ENCODE peak calls at places on chromosomes 13 and 19, in five cellular contexts. One of them, this sample, is unnamed.

GRCh38 chr19:10517760-10518443 is 655 bp upstream of the S1PR5 start:
- DNase-seq in activated naive CD4-positive, alpha-beta T cell treated with anti-CD3 and anti-CD28 coated beads for 36 hours: no peak
- DNase-seq in lower lobe of right lung: no peak
- DNase-seq in KBM-7: peak
- DNase-seq in uterus: no peak
- DNase-seq in this sample: no peak

GRCh38 chr13:95298971-95299627 is 2.2 kb downstream of the ABCC4 start:
- DNase-seq in KBM-7: no peak
- DNase-seq in uterus: no peak
- DNase-seq in activated naive CD4-positive, alpha-beta T cell treated with anti-CD3 and anti-CD28 coated beads for 36 hours: no peak
- DNase-seq in lower lobe of right lung: no peak
- DNase-seq in this sample: no peak

GRCh38 chr19:1445932-1446712 is 3.8 kb upstream of the APC2 start:
- DNase-seq in lower lobe of right lung: no peak
- DNase-seq in KBM-7: no peak
- DNase-seq in uterus: no peak
- DNase-seq in activated naive CD4-positive, alpha-beta T cell treated with anti-CD3 and anti-CD28 coated beads for 36 hours: no peak
- DNase-seq in this sample: no peak

GRCh38 chr13:107518780-107519179 is 696.6 kb downstream of the LIG4 start:
- DNase-seq in activated naive CD4-positive, alpha-beta T cell treated with anti-CD3 and anti-CD28 coated beads for 36 hours: no peak
- DNase-seq in lower lobe of right lung: no peak
- DNase-seq in KBM-7: no peak
- DNase-seq in uterus: no peak
- DNase-seq in this sample: no peak

GRCh38 chr13:78102121-78102677 is 183.6 kb upstream of the EDNRB start:
- DNase-seq in KBM-7: peak
- DNase-seq in lower lobe of right lung: no peak
- DNase-seq in uterus: peak
- DNase-seq in activated naive CD4-positive, alpha-beta T cell treated with anti-CD3 and anti-CD28 coated beads for 36 hours: no peak
- DNase-seq in this sample: no peak

GRCh38 chr19:6056282-6056741 is 54.0 kb downstream of the RFX2 start:
- DNase-seq in uterus: peak
- DNase-seq in KBM-7: no peak
- DNase-seq in activated naive CD4-positive, alpha-beta T cell treated with anti-CD3 and anti-CD28 coated beads for 36 hours: no peak
- DNase-seq in lower lobe of right lung: no peak
- DNase-seq in this sample: peak

GRCh38 chr13:91291078-91291477 is 56.4 kb upstream of the MIR17HG start:
- DNase-seq in activated naive CD4-positive, alpha-beta T cell treated with anti-CD3 and anti-CD28 coated beads for 36 hours: no peak
- DNase-seq in lower lobe of right lung: no peak
- DNase-seq in uterus: no peak
- DNase-seq in KBM-7: no peak
- DNase-seq in this sample: no peak

GRCh38 chr19:13143135-13143534 is 7.0 kb downstream of the STX10 start:
- DNase-seq in lower lobe of right lung: no peak
- DNase-seq in KBM-7: no peak
- DNase-seq in uterus: no peak
- DNase-seq in activated naive CD4-positive, alpha-beta T cell treated with anti-CD3 and anti-CD28 coated beads for 36 hours: no peak
- DNase-seq in this sample: no peak

GRCh38 chr13:110714798-110715394 is 1.4 kb downstream of the ING1 start:
- DNase-seq in lower lobe of right lung: peak
- DNase-seq in uterus: peak
- DNase-seq in KBM-7: no peak
- DNase-seq in activated naive CD4-positive, alpha-beta T cell treated with anti-CD3 and anti-CD28 coated beads for 36 hours: peak
- DNase-seq in this sample: no peak

GRCh38 chr13:69796256-69796655 is 311.4 kb upstream of the ATXN8OS start:
- DNase-seq in activated naive CD4-positive, alpha-beta T cell treated with anti-CD3 and anti-CD28 coated beads for 36 hours: no peak
- DNase-seq in lower lobe of right lung: no peak
- DNase-seq in KBM-7: no peak
- DNase-seq in uterus: no peak
- DNase-seq in this sample: no peak

GRCh38 chr19:5826531-5827341 is 12.8 kb downstream of the FUT6 start:
- DNase-seq in lower lobe of right lung: peak
- DNase-seq in uterus: no peak
- DNase-seq in KBM-7: peak
- DNase-seq in activated naive CD4-positive, alpha-beta T cell treated with anti-CD3 and anti-CD28 coated beads for 36 hours: peak
- DNase-seq in this sample: no peak

GRCh38 chr19:49690656-49691242 is at the start of gene CPT1C:
- DNase-seq in lower lobe of right lung: peak
- DNase-seq in uterus: peak
- DNase-seq in KBM-7: no peak
- DNase-seq in activated naive CD4-positive, alpha-beta T cell treated with anti-CD3 and anti-CD28 coated beads for 36 hours: peak
- DNase-seq in this sample: no peak

GRCh38 chr19:13974073-13974472 is 21.8 kb downstream of the DCAF15 start:
- DNase-seq in activated naive CD4-positive, alpha-beta T cell treated with anti-CD3 and anti-CD28 coated beads for 36 hours: peak
- DNase-seq in KBM-7: no peak
- DNase-seq in uterus: no peak
- DNase-seq in lower lobe of right lung: no peak
- DNase-seq in this sample: no peak

GRCh38 chr13:31686660-31687430 is 52.5 kb upstream of the RXFP2 start:
- DNase-seq in KBM-7: no peak
- DNase-seq in activated naive CD4-positive, alpha-beta T cell treated with anti-CD3 and anti-CD28 coated beads for 36 hours: no peak
- DNase-seq in lower lobe of right lung: no peak
- DNase-seq in uterus: no peak
- DNase-seq in this sample: no peak

GRCh38 chr13:78194904-78195639 is 276.4 kb upstream of the EDNRB start:
- DNase-seq in activated naive CD4-positive, alpha-beta T cell treated with anti-CD3 and anti-CD28 coated beads for 36 hours: no peak
- DNase-seq in KBM-7: no peak
- DNase-seq in uterus: no peak
- DNase-seq in lower lobe of right lung: no peak
- DNase-seq in this sample: no peak

GRCh38 chr13:42873081-42873480 is 91.7 kb downstream of the FAM216B start:
- DNase-seq in activated naive CD4-positive, alpha-beta T cell treated with anti-CD3 and anti-CD28 coated beads for 36 hours: no peak
- DNase-seq in KBM-7: no peak
- DNase-seq in uterus: no peak
- DNase-seq in lower lobe of right lung: no peak
- DNase-seq in this sample: no peak

GRCh38 chr19:18597809-18598660 is 8.6 kb downstream of the CRLF1 start:
- DNase-seq in activated naive CD4-positive, alpha-beta T cell treated with anti-CD3 and anti-CD28 coated beads for 36 hours: no peak
- DNase-seq in KBM-7: no peak
- DNase-seq in lower lobe of right lung: no peak
- DNase-seq in uterus: no peak
- DNase-seq in this sample: no peak

GRCh38 chr13:50957620-50958019 is 48.0 kb downstream of the RNASEH2B start:
- DNase-seq in KBM-7: no peak
- DNase-seq in uterus: no peak
- DNase-seq in activated naive CD4-positive, alpha-beta T cell treated with anti-CD3 and anti-CD28 coated beads for 36 hours: no peak
- DNase-seq in lower lobe of right lung: no peak
- DNase-seq in this sample: no peak

GRCh38 chr19:1069009-1069779 is 2.2 kb downstream of the ARHGAP45 start:
- DNase-seq in lower lobe of right lung: peak
- DNase-seq in KBM-7: peak
- DNase-seq in activated naive CD4-positive, alpha-beta T cell treated with anti-CD3 and anti-CD28 coated beads for 36 hours: peak
- DNase-seq in uterus: no peak
- DNase-seq in this sample: no peak

GRCh38 chr19:50414850-50415660 is 3.7 kb upstream of the SPIB start:
- DNase-seq in lower lobe of right lung: peak
- DNase-seq in KBM-7: peak
- DNase-seq in uterus: peak
- DNase-seq in activated naive CD4-positive, alpha-beta T cell treated with anti-CD3 and anti-CD28 coated beads for 36 hours: peak
- DNase-seq in this sample: no peak

GRCh38 chr19:49390978-49391304 is 2.9 kb downstream of the KASH5 start:
- DNase-seq in lower lobe of right lung: no peak
- DNase-seq in activated naive CD4-positive, alpha-beta T cell treated with anti-CD3 and anti-CD28 coated beads for 36 hours: no peak
- DNase-seq in KBM-7: no peak
- DNase-seq in uterus: no peak
- DNase-seq in this sample: no peak

GRCh38 chr19:9741476-9742171 is 26.9 kb downstream of the ZNF846 start:
- DNase-seq in lower lobe of right lung: no peak
- DNase-seq in uterus: no peak
- DNase-seq in KBM-7: no peak
- DNase-seq in activated naive CD4-positive, alpha-beta T cell treated with anti-CD3 and anti-CD28 coated beads for 36 hours: no peak
- DNase-seq in this sample: no peak

GRCh38 chr13:111339366-111340143 is 19.1 kb downstream of the TEX29 start:
- DNase-seq in KBM-7: no peak
- DNase-seq in lower lobe of right lung: no peak
- DNase-seq in activated naive CD4-positive, alpha-beta T cell treated with anti-CD3 and anti-CD28 coated beads for 36 hours: no peak
- DNase-seq in uterus: no peak
- DNase-seq in this sample: no peak

GRCh38 chr13:23817136-23817535 is 72.1 kb downstream of the MIPEP start:
- DNase-seq in activated naive CD4-positive, alpha-beta T cell treated with anti-CD3 and anti-CD28 coated beads for 36 hours: no peak
- DNase-seq in KBM-7: no peak
- DNase-seq in uterus: no peak
- DNase-seq in lower lobe of right lung: no peak
- DNase-seq in this sample: no peak

GRCh38 chr13:68056816-68057710 is 826.9 kb upstream of the PCDH9 start:
- DNase-seq in lower lobe of right lung: no peak
- DNase-seq in uterus: no peak
- DNase-seq in KBM-7: no peak
- DNase-seq in activated naive CD4-positive, alpha-beta T cell treated with anti-CD3 and anti-CD28 coated beads for 36 hours: no peak
- DNase-seq in this sample: no peak

GRCh38 chr19:33500991-33501390 is 20.6 kb downstream of the PEPD start:
- DNase-seq in uterus: no peak
- DNase-seq in KBM-7: no peak
- DNase-seq in activated naive CD4-positive, alpha-beta T cell treated with anti-CD3 and anti-CD28 coated beads for 36 hours: no peak
- DNase-seq in lower lobe of right lung: peak
- DNase-seq in this sample: peak